ENCODE peak calls at places on chromosomes 2 and 18, in seven cellular contexts. N, Z, O, R, D, M and C are unnamed samples.

GRCh38 chr2:172931923-172932520 is 143.6 kb upstream of the MAP3K20 start:
- DNase-seq in N (peak; percentile 50), Z (peak; percentile 41), O (peak; percentile 70), R (peak; percentile 67), D (peak; percentile 61), M (peak; percentile 10), C (no peak)

GRCh38 chr2:120346667-120347358 is 877 bp downstream of the INHBB start:
- DNase-seq in N (no peak), Z (peak; percentile 33), O (no peak), R (no peak), D (peak; percentile 63), M (no peak), C (no peak)

GRCh38 chr2:54704688-54705605 is 18.5 kb upstream of the EML6 start:
- DNase-seq in N (no peak), Z (no peak), O (no peak), R (peak; percentile 64), D (no peak), M (peak; percentile 40), C (no peak)

GRCh38 chr2:60438136-60438535 is 115.3 kb downstream of the BCL11A start:
- DNase-seq in N (no peak), Z (no peak), O (no peak), R (no peak), D (no peak), M (no peak), C (no peak)

GRCh38 chr18:23738151-23738550 is 48.9 kb downstream of the LAMA3 start:
- DNase-seq in N (no peak), Z (no peak), O (peak; percentile 39), R (no peak), D (no peak), M (no peak), C (no peak)

GRCh38 chr2:156405586-156405985 is 30.6 kb upstream of the GPD2 start:
- DNase-seq in N (no peak), Z (peak; percentile 23), O (no peak), R (no peak), D (no peak), M (no peak), C (no peak)

GRCh38 chr2:101723366-101724112 is 26.0 kb downstream of the MAP4K4 start:
- DNase-seq in N (no peak), Z (no peak), O (no peak), R (no peak), D (no peak), M (no peak), C (no peak)

GRCh38 chr2:54936766-54937165 is 113.5 kb downstream of the RTN4 start:
- DNase-seq in N (no peak), Z (no peak), O (no peak), R (no peak), D (no peak), M (no peak), C (no peak)

GRCh38 chr2:74525717-74526648 is at the start of gene DQX1:
- DNase-seq in N (no peak), Z (no peak), O (peak; percentile 31), R (peak; percentile 34), D (peak; percentile 49), M (no peak), C (no peak)

GRCh38 chr2:56199492-56199891 is 15.7 kb downstream of the CCDC85A start:
- DNase-seq in N (no peak), Z (no peak), O (no peak), R (no peak), D (no peak), M (no peak), C (no peak)

GRCh38 chr18:63397349-63397748 is 24.9 kb downstream of the VPS4B start:
- DNase-seq in N (no peak), Z (no peak), O (no peak), R (no peak), D (no peak), M (no peak), C (no peak)

GRCh38 chr2:104164721-104165252 is 689.1 kb upstream of the POU3F3 start:
- DNase-seq in N (no peak), Z (no peak), O (no peak), R (no peak), D (no peak), M (no peak), C (no peak)

GRCh38 chr2:113124984-113125855 is 2.2 kb upstream of the IL1RN start:
- DNase-seq in N (no peak), Z (no peak), O (no peak), R (no peak), D (no peak), M (no peak), C (no peak)

GRCh38 chr2:134108124-134108523 is 145.7 kb upstream of the MGAT5 start:
- DNase-seq in N (no peak), Z (no peak), O (no peak), R (no peak), D (no peak), M (no peak), C (no peak)

GRCh38 chr2:73089270-73090030 is 17.9 kb upstream of the SFXN5 start:
- DNase-seq in N (peak; percentile 43), Z (peak; percentile 58), O (no peak), R (no peak), D (no peak), M (peak; percentile 59), C (no peak)

GRCh38 chr2:85496481-85496880 is 42.5 kb upstream of the MAT2A start:
- DNase-seq in N (no peak), Z (no peak), O (no peak), R (no peak), D (no peak), M (no peak), C (no peak)

GRCh38 chr2:222993920-222994650 is 57.9 kb upstream of the KCNE4 start:
- DNase-seq in N (peak; percentile 82), Z (peak; percentile 81), O (no peak), R (no peak), D (no peak), M (no peak), C (peak; percentile 36)

GRCh38 chr2:156310773-156311172 is 21.7 kb downstream of the NR4A2 start:
- DNase-seq in N (no peak), Z (no peak), O (no peak), R (no peak), D (no peak), M (no peak), C (no peak)

GRCh38 chr18:44777429-44778192 is 96.9 kb downstream of the SETBP1 start:
- DNase-seq in N (peak; percentile 46), Z (no peak), O (no peak), R (no peak), D (no peak), M (no peak), C (no peak)

GRCh38 chr2:160695402-160696060 is 201.9 kb upstream of the RBMS1 start:
- DNase-seq in N (no peak), Z (no peak), O (no peak), R (peak; percentile 61), D (no peak), M (no peak), C (no peak)

GRCh38 chr2:40103163-40103562 is 324.1 kb upstream of the THUMPD2 start:
- DNase-seq in N (no peak), Z (no peak), O (no peak), R (no peak), D (no peak), M (no peak), C (no peak)

GRCh38 chr2:128304330-128304714 is 14.3 kb downstream of the HS6ST1 start:
- DNase-seq in N (no peak), Z (peak; percentile 4), O (no peak), R (no peak), D (no peak), M (no peak), C (peak; percentile 30)

GRCh38 chr2:207692206-207693065 is 19.0 kb upstream of the CCNYL1 start:
- DNase-seq in N (no peak), Z (no peak), O (peak; percentile 41), R (no peak), D (peak; percentile 56), M (peak; percentile 50), C (no peak)

GRCh38 chr2:31204761-31205160 is 12.6 kb downstream of the CAPN14 start:
- DNase-seq in N (no peak), Z (no peak), O (no peak), R (no peak), D (no peak), M (no peak), C (no peak)

GRCh38 chr2:27123302-27124150 is at the start of gene ABHD1:
- DNase-seq in N (peak; percentile 80), Z (peak; percentile 74), O (no peak), R (peak; percentile 60), D (peak; percentile 85), M (peak; percentile 69), C (peak; percentile 78)

GRCh38 chr2:165494568-165494967 is 25.1 kb downstream of the CSRNP3 start:
- DNase-seq in N (no peak), Z (no peak), O (no peak), R (no peak), D (no peak), M (no peak), C (no peak)

GRCh38 chr2:67613227-67613626 is 216.1 kb downstream of the ETAA1 start:
- DNase-seq in N (no peak), Z (no peak), O (no peak), R (no peak), D (no peak), M (no peak), C (no peak)

GRCh38 chr2:236569593-236569973 is at the start of gene ACKR3:
- DNase-seq in N (peak; percentile 75), Z (peak; percentile 72), O (peak; percentile 86), R (peak; percentile 84), D (peak; percentile 68), M (peak; percentile 65), C (peak; percentile 69)
- TF ChIP-seq CTCF in N (peak; percentile 56), Z (peak; percentile 23), O (peak; percentile 85), R (peak; percentile 44), D (peak; percentile 66), M (peak; percentile 59), C (no peak)

DNA sequence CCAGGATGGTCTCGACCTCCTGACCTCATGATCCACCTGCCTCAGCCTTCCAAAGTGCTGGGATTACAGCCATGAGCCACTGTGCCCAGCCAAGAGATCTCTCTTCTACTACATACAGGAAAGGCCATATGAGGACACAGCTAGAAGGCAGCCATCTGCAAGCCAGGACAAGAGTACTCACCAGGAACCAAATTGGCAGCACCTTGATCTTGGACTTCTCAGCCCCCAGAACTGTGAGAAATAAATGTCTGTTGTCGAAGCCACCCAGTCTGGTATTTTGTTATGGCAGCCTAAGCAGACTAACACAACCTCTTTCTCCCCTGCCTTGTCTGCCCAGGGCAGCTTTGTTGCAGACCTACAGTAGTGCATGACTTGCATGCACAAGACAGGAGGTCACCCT is 211.3 kb upstream of the HAAO start:
- DNase-seq in N (no peak), Z (no peak), O (no peak), R (no peak), D (no peak), M (no peak), C (no peak)
- H3K4me1 ChIP-seq in N (no peaks in the 10 kb centered on the region), Z (no peaks in the 10 kb centered on the region), O (no peaks in the 10 kb centered on the region), R (no peaks in the 10 kb centered on the region), D (peaks cover 3% of the 10 kb centered on the region), M (peaks cover 26% of the 10 kb centered on the region), C (peaks cover 39% of the 10 kb centered on the region)

DNA sequence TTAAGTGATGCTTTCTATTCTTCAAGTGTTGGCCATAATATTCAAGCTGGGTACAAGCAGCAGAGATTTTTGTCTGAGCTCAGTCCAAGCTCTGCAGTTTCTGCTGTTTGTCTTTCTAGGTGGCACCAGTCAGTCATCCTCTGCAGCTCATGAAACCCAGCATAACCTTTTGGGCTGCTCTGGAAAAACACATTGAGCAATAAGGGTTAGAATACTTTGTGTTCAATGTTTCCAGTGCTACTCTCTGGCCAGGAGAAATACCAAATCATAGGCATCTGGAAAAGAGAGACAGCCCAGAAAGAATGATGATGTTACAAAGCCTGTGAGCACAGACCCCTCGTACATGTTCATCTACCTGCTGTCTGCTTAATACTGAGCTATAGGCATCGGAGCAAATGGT is 19.5 kb upstream of the WIPF1 start:
- DNase-seq in N (no peak), Z (no peak), O (no peak), R (no peak), D (no peak), M (no peak), C (no peak)
- TF ChIP-seq CTCF in N (no peak), Z (no peak), O (no peak), R (no peak), D (no peak), M (no peak), C (no peak)

GRCh38 chr18:60935046-60935445 is 398.2 kb upstream of the CDH20 start:
- DNase-seq in N (no peak), Z (no peak), O (no peak), R (no peak), D (no peak), M (no peak), C (no peak)
- H3K4me1 ChIP-seq in N (no peaks in the 10 kb centered on the region), Z (no peaks in the 10 kb centered on the region), O (no peaks in the 10 kb centered on the region), R (no peaks in the 10 kb centered on the region), D (no peaks in the 10 kb centered on the region), M (no peaks in the 10 kb centered on the region), C (no peaks in the 10 kb centered on the region)